ENCODE peak calls at places on chromosomes 16 and 17, in seven cellular contexts. S is A549, N is cardiac muscle cell, G is AG04449, J is heart right ventricle, A is HCT116, Q is IMR-90. V is an unnamed sample.

GRCh38 chr17:36948717-36949460 is at the start of gene AATF:
- DNase-seq in S (peak), Q (peak), J (peak), N (peak), G (peak), A (peak), V (peak)

GRCh38 chr16:85372627-85373372 is 240.3 kb upstream of the GSE1 start:
- DNase-seq in Q (peak), N (no peak), S (no peak), A (no peak), J (no peak), G (peak), V (no peak)

GRCh38 chr16:15942901-15943690 is 6.3 kb upstream of the ABCC1 start:
- DNase-seq in S (no peak), G (no peak), J (no peak), A (no peak), Q (no peak), N (no peak), V (no peak)

GRCh38 chr17:76672270-76672851 is 28.8 kb upstream of the ST6GALNAC1 start:
- DNase-seq in J (no peak), A (no peak), G (no peak), Q (no peak), S (no peak), N (no peak), V (no peak)

GRCh38 chr17:30957741-30958140 is 13.1 kb upstream of the RNF135 start:
- DNase-seq in J (no peak), G (no peak), S (no peak), N (no peak), Q (no peak), A (no peak), V (no peak)

GRCh38 chr17:19346351-19347255 is 15.9 kb downstream of the B9D1 start:
- DNase-seq in N (no peak), G (peak), S (peak), Q (peak), J (peak), A (peak), V (peak)

GRCh38 chr17:76781056-76781982 is 43.4 kb downstream of the MFSD11 start:
- DNase-seq in Q (no peak), J (no peak), G (no peak), A (no peak), S (no peak), N (peak), V (no peak)

GRCh38 chr17:42111901-42112551 is 488 bp downstream of the DHX58 start:
- DNase-seq in Q (peak), G (no peak), A (no peak), S (no peak), N (no peak), J (no peak), V (no peak)

GRCh38 chr16:80122155-80122554 is 418.6 kb upstream of the DYNLRB2 start:
- DNase-seq in A (no peak), G (no peak), Q (no peak), S (no peak), J (peak), N (peak), V (no peak)

GRCh38 chr17:47889734-47890529 is 6.1 kb upstream of the SP2 start:
- DNase-seq in N (peak), Q (peak), J (peak), S (peak), A (peak), G (no peak), V (peak)

GRCh38 chr16:65749566-65749965 is 616.9 kb upstream of the CDH5 start:
- DNase-seq in A (no peak), S (no peak), Q (no peak), N (no peak), G (no peak), J (no peak), V (no peak)

GRCh38 chr17:74987909-74988711 is 678 bp downstream of the CDR2L start:
- DNase-seq in S (no peak), N (peak), G (no peak), A (no peak), Q (peak), J (peak), V (no peak)

GRCh38 chr17:6668219-6668618 is 16.7 kb downstream of the C17orf100 start:
- DNase-seq in A (no peak), Q (no peak), J (no peak), S (no peak), G (no peak), N (no peak), V (no peak)

GRCh38 chr16:27468941-27469531 is 67.1 kb downstream of the IL21R start:
- DNase-seq in Q (no peak), A (no peak), S (no peak), J (no peak), N (no peak), G (no peak), V (no peak)

GRCh38 chr16:57567691-57568090 is 25.2 kb downstream of the ADGRG5 start:
- DNase-seq in S (no peak), J (no peak), N (no peak), A (no peak), G (no peak), Q (no peak), V (no peak)

GRCh38 chr16:13480801-13481200 is 439.2 kb upstream of the ERCC4 start:
- DNase-seq in J (no peak), A (no peak), N (no peak), G (no peak), Q (no peak), S (no peak), V (no peak)

GRCh38 chr16:5490499-5490898 is 392.9 kb upstream of the EEF2KMT start:
- DNase-seq in S (peak), A (peak), N (peak), G (no peak), Q (no peak), J (no peak), V (no peak)

GRCh38 chr17:59893617-59894100 is 738 bp downstream of the RPS6KB1 start:
- DNase-seq in N (peak), Q (peak), S (peak), J (no peak), G (no peak), A (no peak), V (no peak)

GRCh38 chr16:66035096-66035495 is 331.4 kb upstream of the CDH5 start:
- DNase-seq in J (no peak), G (no peak), N (no peak), Q (no peak), A (no peak), S (no peak), V (no peak)

GRCh38 chr16:65125871-65126270 is 4.0 kb upstream of the CDH11 start:
- DNase-seq in G (no peak), Q (peak), N (no peak), A (no peak), S (no peak), J (no peak), V (no peak)

GRCh38 chr16:48201515-48202201 is 42.4 kb upstream of the LONP2 start:
- DNase-seq in N (no peak), Q (no peak), J (no peak), G (no peak), S (no peak), A (no peak), V (no peak)

GRCh38 chr16:22299036-22299435 is 1.8 kb downstream of the POLR3E start:
- DNase-seq in A (no peak), G (no peak), S (no peak), Q (no peak), J (no peak), N (no peak), V (no peak)

GRCh38 chr17:27290916-27291598 is 2.9 kb upstream of the WSB1 start:
- DNase-seq in Q (no peak), J (no peak), S (no peak), G (no peak), N (peak), A (no peak), V (no peak)

GRCh38 chr17:596763-597644 is 117.6 kb downstream of the VPS53 start:
- DNase-seq in J (no peak), N (no peak), A (peak), S (no peak), G (no peak), Q (peak), V (no peak)

GRCh38 chr16:48542020-48542473 is 67.9 kb downstream of the N4BP1 start:
- DNase-seq in G (no peak), N (peak), J (peak), A (no peak), S (peak), Q (peak), V (no peak)

GRCh38 chr17:7769854-7770253 is 52.3 kb downstream of the DNAH2 start:
- DNase-seq in A (no peak), G (no peak), S (no peak), Q (no peak), J (no peak), N (no peak), V (no peak)

GRCh38 chr16:7268182-7268581 is 64.5 kb upstream of the RBFOX1 start:
- DNase-seq in G (no peak), A (no peak), N (peak), S (peak), J (no peak), Q (no peak), V (no peak)

GRCh38 chr17:43169561-43170139 is 1.4 kb upstream of the NBR1 start:
- DNase-seq in Q (peak), A (no peak), S (peak), G (no peak), J (peak), N (no peak), V (no peak)

GRCh38 chr16:85395207-85395912 is 217.8 kb upstream of the GSE1 start:
- DNase-seq in G (peak), N (peak), A (peak), J (peak), Q (peak), S (peak), V (peak)

GRCh38 chr16:74035816-74036215 is 260.8 kb upstream of the PSMD7 start:
- DNase-seq in N (peak), G (no peak), Q (peak), S (peak), J (no peak), A (peak), V (peak)

GRCh38 chr16:16148755-16149154 is 74.5 kb downstream of the ABCC6 start:
- DNase-seq in S (no peak), N (no peak), Q (no peak), J (no peak), G (no peak), A (no peak), V (no peak)

GRCh38 chr17:31458829-31459228 is 67.4 kb downstream of the RAB11FIP4 start:
- DNase-seq in Q (no peak), S (no peak), G (no peak), J (no peak), A (no peak), N (no peak), V (no peak)

GRCh38 chr16:28277537-28278388 is 14.6 kb upstream of the SBK1 start:
- DNase-seq in S (peak), J (peak), G (peak), A (peak), Q (peak), N (peak), V (no peak)

GRCh38 chr17:72658675-72659074 is 433.8 kb downstream of the SLC39A11 start:
- DNase-seq in Q (no peak), G (no peak), J (no peak), S (no peak), N (peak), A (no peak), V (no peak)

GRCh38 chr17:72660274-72661092 is 432.0 kb downstream of the SLC39A11 start:
- DNase-seq in A (no peak), Q (no peak), S (no peak), G (no peak), N (no peak), J (no peak), V (no peak)

GRCh38 chr17:72659811-72660210 is 432.7 kb downstream of the SLC39A11 start:
- DNase-seq in A (no peak), J (no peak), G (no peak), N (no peak), S (no peak), Q (no peak), V (no peak)

GRCh38 chr17:72656114-72656763 is 436.2 kb downstream of the SLC39A11 start:
- DNase-seq in S (no peak), A (no peak), J (no peak), Q (no peak), N (no peak), G (no peak), V (no peak)

DNA sequence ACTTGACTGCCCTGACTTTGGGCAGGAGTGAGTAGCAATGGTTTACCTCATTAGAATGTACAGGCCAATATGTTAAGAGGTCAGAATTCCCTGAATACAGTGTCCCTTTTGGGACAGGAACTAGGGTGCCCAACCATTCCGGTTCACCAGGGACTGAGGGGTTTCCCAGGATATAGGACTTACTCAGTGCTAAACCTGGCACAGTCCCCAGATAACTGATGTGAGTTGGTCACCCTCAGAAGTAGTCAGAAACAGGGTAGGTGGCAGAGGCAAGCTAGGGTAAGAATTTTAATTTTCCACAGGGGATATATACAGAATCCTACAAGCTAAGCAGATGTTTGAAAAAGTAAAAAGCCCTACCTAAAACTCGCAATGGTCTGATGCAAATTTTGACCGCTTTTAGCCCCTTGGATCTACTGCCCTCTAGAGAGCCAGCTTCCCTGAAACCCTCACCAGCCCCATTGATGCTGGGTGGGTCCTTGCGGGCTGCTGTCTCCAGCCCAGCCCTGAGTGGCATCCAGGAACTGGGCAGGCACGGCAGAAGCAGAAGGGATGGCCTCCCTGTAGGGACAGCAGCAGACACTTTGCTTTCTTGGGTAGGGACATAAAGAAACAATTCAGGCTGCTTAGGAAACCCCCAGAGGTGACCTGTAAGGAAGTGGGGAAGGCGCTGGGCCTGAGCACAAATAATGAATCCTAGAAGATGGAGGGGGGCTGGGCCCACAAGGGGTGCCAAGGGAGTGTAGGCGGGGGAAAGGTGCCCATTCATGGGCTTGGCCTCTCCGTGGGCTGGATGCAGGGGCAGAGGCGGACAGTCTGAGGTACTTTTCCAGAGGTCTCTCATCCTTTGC is 434.8 kb downstream of the SLC39A11 start:
- DNase-seq in G (no peak), S (peak), A (no peak), J (no peak), Q (peak), N (no peak), V (no peak)
- TF ChIP-seq CTCF in G (no peak), S (peak), A (peak), J (no peak), Q (no peak), N (peak), V (no peak)

DNA sequence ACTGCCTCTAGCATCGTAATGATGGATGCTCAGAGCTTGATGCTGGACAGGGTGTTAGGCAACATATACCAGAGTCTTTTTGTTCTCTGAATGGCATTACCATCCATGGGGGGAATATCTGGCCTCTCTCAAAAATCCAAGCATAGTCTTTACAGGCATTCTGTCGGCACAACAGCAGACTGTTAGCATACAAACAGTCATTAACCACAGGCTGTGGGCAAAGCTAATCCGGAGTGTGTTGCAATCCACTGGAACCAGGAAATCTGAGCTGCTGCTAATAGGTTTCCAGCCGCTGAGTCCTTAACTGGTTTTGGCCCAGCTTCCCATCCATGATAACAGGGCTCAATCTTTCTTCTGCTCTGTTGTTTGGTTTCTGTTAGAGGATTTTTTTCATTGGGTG is 371.9 kb downstream of the HS3ST3B1 start:
- DNase-seq in S (no peak), A (no peak), G (peak), Q (peak), J (no peak), N (peak), V (peak)
- H3K4me3 ChIP-seq in S (no peak), A (no peak), G (no peak), Q (no peak), J (no peak), N (no peak), V (no peak)

GRCh38 chr17:57085448-57086068 is 512 bp downstream of the AKAP1 start:
- DNase-seq in G (no peak), J (peak), N (peak), Q (peak), A (no peak), S (peak), V (no peak)
- TF ChIP-seq CTCF in G (peak), J (peak), N (peak), Q (peak), A (no peak), S (peak), V (peak)

DNA sequence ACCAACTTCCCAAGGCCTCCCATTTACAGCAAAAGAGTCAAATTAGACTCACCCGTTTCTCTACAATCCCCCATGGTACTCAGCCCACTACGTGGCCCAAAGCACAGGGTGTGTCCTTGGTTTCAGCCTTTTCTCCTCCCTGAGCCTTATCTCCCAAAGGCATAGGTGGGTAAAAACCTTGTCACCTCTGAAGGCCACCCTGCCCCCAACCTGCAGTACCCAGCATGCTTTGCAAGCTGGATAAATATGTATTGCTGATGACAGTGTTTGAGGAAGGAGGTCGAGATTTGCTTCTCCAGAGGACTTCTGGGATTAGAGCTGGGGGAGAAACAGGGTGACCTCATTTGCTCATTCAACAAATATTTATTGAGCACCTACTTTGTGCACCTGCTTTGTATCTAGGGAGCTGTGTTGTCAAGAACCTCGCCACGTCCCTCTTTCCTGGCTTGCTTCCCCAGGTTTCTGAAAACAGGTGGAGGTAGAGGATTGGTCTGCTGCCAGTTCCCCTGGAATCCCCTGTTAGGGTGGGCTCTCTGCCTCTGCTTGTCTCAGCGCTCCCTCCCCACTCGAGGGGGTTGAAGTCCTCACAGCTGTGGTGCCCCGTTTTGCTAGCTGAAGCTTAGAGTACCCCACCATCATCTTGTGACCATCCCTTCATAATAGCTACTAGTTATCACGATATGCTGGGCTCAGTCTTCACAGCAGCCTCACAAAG is 3.0 kb downstream of the LASP1 start:
- DNase-seq in N (no peak), Q (no peak), J (no peak), S (no peak), G (no peak), A (no peak), V (no peak)
- H3K4me3 ChIP-seq in N (no peak), Q (peak), J (no peak), S (peak), G (peak), A (peak), V (peak)

GRCh38 chr16:62213763-62214162 is 177.5 kb upstream of the CDH8 start:
- DNase-seq in A (no peak), S (no peak), N (no peak), J (no peak), Q (no peak), G (no peak), V (no peak)
- TF ChIP-seq CTCF in A (no peak), S (no peak), N (no peak), J (no peak), Q (no peak), G (no peak), V (no peak)

GRCh38 chr16:70615933-70616332 is 30.4 kb upstream of the IL34 start:
- DNase-seq in G (no peak), A (no peak), J (no peak), S (no peak), Q (no peak), N (no peak), V (no peak)
- H3K4me3 ChIP-seq in G (no peak), A (no peak), J (no peak), S (no peak), Q (no peak), N (no peak), V (no peak)

GRCh38 chr17:33942414-33942813 is 312.7 kb upstream of the CCL2 start:
- DNase-seq in Q (no peak), A (no peak), G (no peak), N (no peak), J (no peak), S (no peak), V (no peak)

GRCh38 chr17:33939959-33940358 is 315.1 kb upstream of the CCL2 start:
- DNase-seq in J (no peak), N (no peak), G (no peak), A (no peak), Q (no peak), S (no peak), V (no peak)

GRCh38 chr17:33944412-33944811 is 310.7 kb upstream of the CCL2 start:
- DNase-seq in J (no peak), Q (no peak), N (no peak), S (no peak), G (no peak), A (no peak), V (no peak)

GRCh38 chr17:33940769-33941168 is 314.3 kb upstream of the CCL2 start:
- DNase-seq in G (no peak), Q (no peak), A (no peak), N (no peak), J (peak), S (no peak), V (no peak)

GRCh38 chr17:33941744-33942143 is 313.3 kb upstream of the CCL2 start:
- DNase-seq in A (no peak), S (no peak), G (no peak), J (no peak), N (no peak), Q (no peak), V (no peak)
- TF ChIP-seq CTCF in A (no peak), S (no peak), G (no peak), J (no peak), N (no peak), Q (no peak), V (no peak)

DNA sequence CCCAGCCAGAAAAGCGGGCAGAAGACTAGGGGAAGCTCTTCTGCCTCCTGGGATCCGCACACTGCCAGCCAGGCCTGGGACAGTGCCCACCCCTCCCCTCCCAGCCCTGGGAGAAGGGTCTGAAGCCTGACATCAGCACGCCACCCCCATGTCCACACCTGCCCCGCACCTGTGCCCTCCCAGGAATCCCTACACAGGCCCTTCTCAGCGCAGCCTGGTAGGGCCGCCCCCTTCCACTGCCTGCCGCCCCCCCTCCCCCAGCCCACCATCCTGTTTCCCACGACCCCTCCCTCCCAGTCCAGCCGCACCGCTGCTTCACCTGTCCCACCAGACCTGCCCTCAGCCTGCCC is 10.6 kb downstream of the ENPP7 start:
- DNase-seq in G (no peak), A (no peak), S (no peak), N (no peak), J (no peak), Q (no peak), V (no peak)
- H3K4me3 ChIP-seq in G (no peak), A (no peak), S (peak), N (peak), J (no peak), Q (no peak), V (no peak)

V was measured in HFF-Myc.